ENCODE peak calls at places on chromosomes 6 and 20, in seven cellular contexts. R is T-helper 9 cell; S is NCI-H1092 treated with DMSO at 0.1 percent for 48 hours; E is kidney tubule cell; H is GM12865; B is activated CD8-positive, alpha-beta memory T cell treated with anti-CD3 and anti-CD28 coated beads, Interleukin-2, amount 50 U/mL, for 4 hours; K is progenitor cell of endocrine pancreas. M is an unnamed sample.

GRCh38 chr6:144908004-144908403 is 622.9 kb downstream of the UTRN start:
- DNase-seq in E (no peak), B (no peak), H (no peak), K (no peak), S (no peak), R (no peak), M (no peak)

GRCh38 chr6:32113386-32114352 is 4.5 kb upstream of the TNXB start:
- DNase-seq in B (no peak), R (no peak), K (no peak), E (peak), H (no peak), S (no peak), M (peak)

GRCh38 chr6:76771076-76771634 is 692.1 kb downstream of the HTR1B start:
- DNase-seq in B (no peak), S (no peak), K (no peak), R (no peak), E (no peak), H (no peak), M (no peak)

GRCh38 chr6:15522026-15522425 is 140.8 kb downstream of the DTNBP1 start:
- DNase-seq in H (no peak), B (no peak), K (no peak), R (no peak), S (no peak), E (no peak), M (no peak)

GRCh38 chr6:14876778-14877613 is 368.9 kb upstream of the JARID2 start:
- DNase-seq in B (no peak), E (peak), H (peak), S (no peak), K (no peak), R (no peak), M (no peak)

GRCh38 chr20:19775353-19776201 is 17.5 kb downstream of the RIN2 start:
- DNase-seq in K (no peak), B (no peak), S (no peak), E (peak), H (no peak), R (no peak), M (no peak)

GRCh38 chr6:170248861-170249600 is 41.8 kb downstream of the DLL1 start:
- DNase-seq in S (no peak), K (no peak), R (no peak), E (no peak), H (no peak), B (no peak), M (no peak)

GRCh38 chr6:93677297-93677965 is 258.1 kb upstream of the EPHA7 start:
- DNase-seq in B (no peak), H (no peak), R (no peak), S (no peak), K (no peak), E (peak), M (no peak)

GRCh38 chr6:34791842-34792604 is at the start of gene BLTP3A:
- DNase-seq in B (peak), E (peak), S (peak), R (peak), K (peak), H (peak), M (no peak)

GRCh38 chr6:11702039-11702795 is 76.4 kb downstream of the ADTRP start:
- DNase-seq in E (peak), K (no peak), R (no peak), H (no peak), S (no peak), B (no peak), M (no peak)

GRCh38 chr6:50240986-50241385 is 191.3 kb upstream of the DEFB112 start:
- DNase-seq in H (no peak), B (no peak), R (no peak), K (no peak), S (no peak), E (no peak), M (no peak)

GRCh38 chr6:134870677-134871498 is 79.0 kb downstream of the ALDH8A1 start:
- DNase-seq in S (no peak), K (no peak), R (no peak), E (no peak), H (peak), B (no peak), M (no peak)

GRCh38 chr6:169981051-169981450 is 229.6 kb downstream of the ERMARD start:
- DNase-seq in E (no peak), B (no peak), H (no peak), K (no peak), R (no peak), S (no peak), M (no peak)

GRCh38 chr20:62175711-62176110 is 7.1 kb upstream of the MTG2 start:
- DNase-seq in H (no peak), S (no peak), K (no peak), B (no peak), E (no peak), R (no peak), M (no peak)

GRCh38 chr6:56193846-56194245 is 53.5 kb downstream of the COL21A1 start:
- DNase-seq in B (no peak), E (no peak), K (no peak), H (no peak), S (no peak), R (no peak), M (no peak)

GRCh38 chr6:92496527-92496926 is 922.8 kb downstream of the EPHA7 start:
- DNase-seq in B (no peak), K (no peak), H (no peak), S (no peak), E (no peak), R (no peak), M (no peak)

GRCh38 chr20:54622338-54623280 is 147.2 kb downstream of the DOK5 start:
- DNase-seq in H (no peak), K (no peak), E (no peak), R (no peak), S (no peak), B (no peak), M (no peak)

GRCh38 chr20:38133680-38134426 is 31.2 kb downstream of the TGM2 start:
- DNase-seq in E (no peak), R (no peak), H (no peak), S (no peak), K (no peak), B (no peak), M (no peak)

GRCh38 chr6:44932651-44933091 is 395.5 kb upstream of the RUNX2 start:
- DNase-seq in K (no peak), H (no peak), S (no peak), B (peak), E (no peak), R (peak), M (no peak)

GRCh38 chr20:37081717-37082289 is 14.0 kb downstream of the RBL1 start:
- DNase-seq in R (peak), K (no peak), E (no peak), S (no peak), H (peak), B (peak), M (no peak)

GRCh38 chr6:15770347-15771143 is 107.7 kb upstream of the DTNBP1 start:
- DNase-seq in E (peak), H (peak), S (no peak), B (no peak), R (no peak), K (no peak), M (no peak)

GRCh38 chr6:110233769-110234374 is 53.6 kb downstream of the CDC40 start:
- DNase-seq in E (peak), K (no peak), B (no peak), R (no peak), S (no peak), H (peak), M (no peak)

GRCh38 chr6:107816818-107817217 is 7.3 kb downstream of the SCML4 start:
- DNase-seq in S (no peak), R (no peak), K (no peak), E (peak), H (no peak), B (no peak), M (no peak)

GRCh38 chr6:25681848-25682247 is 29.8 kb downstream of the SCGN start:
- DNase-seq in B (no peak), H (no peak), E (no peak), K (no peak), R (no peak), S (no peak), M (no peak)

GRCh38 chr6:31121131-31121790 is 1.0 kb upstream of the CDSN start:
- DNase-seq in B (no peak), R (no peak), K (no peak), E (peak), S (no peak), H (no peak), M (no peak)

GRCh38 chr6:26494117-26494516 is 6.0 kb upstream of the BTN1A1 start:
- DNase-seq in R (no peak), B (no peak), H (no peak), S (no peak), E (no peak), K (no peak), M (no peak)

GRCh38 chr6:5271926-5272325 is 10.6 kb downstream of the FARS2 start:
- DNase-seq in K (no peak), B (no peak), R (no peak), E (no peak), H (no peak), S (no peak), M (no peak)